ENCODE peak calls at places on chromosome 4, in four cellular contexts. One of them, this sample, is unnamed.

GRCh38 chr4:4981427-4981826 is 37.8 kb downstream of the CYTL1 start:
- DNase-seq in mesenteric fat pad: no peak
- DNase-seq in ELF-1: no peak
- DNase-seq in amniotic stem cell: no peak
- DNase-seq in this sample: no peak

GRCh38 chr4:138891610-138892009 is 124.0 kb upstream of the NOCT start:
- DNase-seq in mesenteric fat pad: no peak
- DNase-seq in ELF-1: no peak
- DNase-seq in amniotic stem cell: peak
- DNase-seq in this sample: no peak

GRCh38 chr4:174058846-174059245 is 224.6 kb downstream of the FBXO8 start:
- DNase-seq in mesenteric fat pad: no peak
- DNase-seq in ELF-1: no peak
- DNase-seq in amniotic stem cell: no peak
- DNase-seq in this sample: no peak

GRCh38 chr4:169933531-169933930 is 92.7 kb downstream of the MFAP3L start:
- DNase-seq in mesenteric fat pad: no peak
- DNase-seq in ELF-1: peak
- DNase-seq in amniotic stem cell: no peak
- DNase-seq in this sample: no peak

GRCh38 chr4:189124149-189124758 is 816.4 kb upstream of the FRG1 start:
- DNase-seq in mesenteric fat pad: no peak
- DNase-seq in ELF-1: peak
- DNase-seq in amniotic stem cell: peak
- DNase-seq in this sample: no peak

GRCh38 chr4:128228021-128228571 is 59.5 kb downstream of the PGRMC2 start:
- DNase-seq in mesenteric fat pad: no peak
- DNase-seq in ELF-1: peak
- DNase-seq in amniotic stem cell: no peak
- DNase-seq in this sample: no peak

GRCh38 chr4:52750819-52751348 is 341 bp downstream of the ERVMER34-1 start:
- DNase-seq in mesenteric fat pad: no peak
- DNase-seq in ELF-1: peak
- DNase-seq in amniotic stem cell: no peak
- DNase-seq in this sample: no peak

GRCh38 chr4:140065393-140065792 is 88.6 kb downstream of the MAML3 start:
- DNase-seq in mesenteric fat pad: no peak
- DNase-seq in ELF-1: no peak
- DNase-seq in amniotic stem cell: no peak
- DNase-seq in this sample: no peak

GRCh38 chr4:107243141-107243779 is 207.1 kb upstream of the DKK2 start:
- DNase-seq in mesenteric fat pad: no peak
- DNase-seq in ELF-1: no peak
- DNase-seq in amniotic stem cell: no peak
- DNase-seq in this sample: no peak

GRCh38 chr4:28148221-28148620 is 1287.6 kb downstream of the STIM2 start:
- DNase-seq in mesenteric fat pad: no peak
- DNase-seq in ELF-1: no peak
- DNase-seq in amniotic stem cell: no peak
- DNase-seq in this sample: no peak

GRCh38 chr4:164755432-164755831 is 1.5 kb downstream of the SMIM31 start:
- DNase-seq in mesenteric fat pad: no peak
- DNase-seq in ELF-1: no peak
- DNase-seq in amniotic stem cell: no peak
- DNase-seq in this sample: no peak

GRCh38 chr4:1250921-1251772 is 2.2 kb upstream of the CTBP1 start:
- DNase-seq in mesenteric fat pad: peak
- DNase-seq in ELF-1: no peak
- DNase-seq in amniotic stem cell: no peak
- DNase-seq in this sample: no peak

GRCh38 chr4:74659576-74660411 is 134.5 kb downstream of the BTC start:
- DNase-seq in mesenteric fat pad: no peak
- DNase-seq in ELF-1: peak
- DNase-seq in amniotic stem cell: peak
- DNase-seq in this sample: peak

GRCh38 chr4:41013746-41014145 is 200.6 kb downstream of the APBB2 start:
- DNase-seq in mesenteric fat pad: no peak
- DNase-seq in ELF-1: peak
- DNase-seq in amniotic stem cell: no peak
- DNase-seq in this sample: no peak

GRCh38 chr4:140757220-140757607 is 1.0 kb upstream of the TBC1D9 start:
- DNase-seq in mesenteric fat pad: no peak
- DNase-seq in ELF-1: no peak
- DNase-seq in amniotic stem cell: no peak
- DNase-seq in this sample: no peak

GRCh38 chr4:139593091-139593564 is 37.1 kb upstream of the SETD7 start:
- DNase-seq in mesenteric fat pad: no peak
- DNase-seq in ELF-1: peak
- DNase-seq in amniotic stem cell: no peak
- DNase-seq in this sample: no peak

GRCh38 chr4:18570370-18570769 is 548.8 kb upstream of the LCORL start:
- DNase-seq in mesenteric fat pad: no peak
- DNase-seq in ELF-1: no peak
- DNase-seq in amniotic stem cell: no peak
- DNase-seq in this sample: no peak

GRCh38 chr4:143700060-143700419 is 435 bp downstream of the FREM3 start:
- DNase-seq in mesenteric fat pad: no peak
- DNase-seq in ELF-1: peak
- DNase-seq in amniotic stem cell: no peak
- DNase-seq in this sample: no peak

GRCh38 chr4:102317459-102317858 is 27.8 kb downstream of the SLC39A8 start:
- DNase-seq in mesenteric fat pad: no peak
- DNase-seq in ELF-1: no peak
- DNase-seq in amniotic stem cell: no peak
- DNase-seq in this sample: no peak